ENCODE peak calls at places on chromosomes 3 and 15, in six cellular contexts. F is RWPE1, A is stomach, G is foreskin fibroblast, Z is type B pancreatic cell, D is transverse colon. L is an unnamed sample.
A peak's percentile ranks its signal among the peaks of the same experiment; 100 is the strongest.

GRCh38 chr3:29514170-29514569 is 233.3 kb downstream of the RBMS3 start:
- DNase-seq in F (no peak), G (no peak), D (no peak), A (no peak), Z (no peak), L (no peak)

GRCh38 chr3:11445883-11446282 is 173.7 kb downstream of the ATG7 start:
- DNase-seq in D (no peak), Z (no peak), A (no peak), F (no peak), G (peak; percentile 51), L (no peak)

GRCh38 chr3:139718415-139718814 is 40.6 kb upstream of the NMNAT3 start:
- DNase-seq in A (no peak), G (no peak), F (peak; percentile 19), D (peak; percentile 8), Z (no peak), L (no peak)

GRCh38 chr3:46558184-46559029 is 7.7 kb downstream of the LRRC2 start:
- DNase-seq in G (peak; percentile 90), D (peak; percentile 83), F (peak; percentile 68), A (peak; percentile 94), Z (peak; percentile 71), L (peak; percentile 89)

GRCh38 chr15:75843618-75844610 is 667 bp downstream of the UBE2Q2 start:
- DNase-seq in A (peak; percentile 52), F (peak; percentile 77), G (peak; percentile 57), D (peak; percentile 70), Z (peak; percentile 78), L (no peak)

GRCh38 chr3:130539005-130539404 is 22.0 kb downstream of the COL6A6 start:
- DNase-seq in A (peak; percentile 39), F (peak; percentile 43), D (peak; percentile 28), Z (no peak), G (peak; percentile 12), L (no peak)

GRCh38 chr15:88902846-88903245 is 7.5 kb upstream of the HAPLN3 start:
- DNase-seq in D (no peak), Z (no peak), F (no peak), A (no peak), G (no peak), L (no peak)

GRCh38 chr3:193040836-193041672 is 123.4 kb upstream of the MB21D2 start:
- DNase-seq in G (peak; percentile 26), A (no peak), F (peak; percentile 50), Z (no peak), D (no peak), L (peak; percentile 5)

GRCh38 chr15:90654233-90655124 is 62.7 kb upstream of the BLM start:
- DNase-seq in D (no peak), F (no peak), Z (no peak), A (no peak), G (no peak), L (no peak)

GRCh38 chr3:123880998-123881561 is 3.1 kb downstream of the MYLK start:
- DNase-seq in G (peak; percentile 55), D (no peak), Z (no peak), A (no peak), F (no peak), L (peak; percentile 87)

GRCh38 chr15:73403171-73403570 is 34.4 kb upstream of the HCN4 start:
- DNase-seq in D (no peak), G (no peak), F (no peak), A (no peak), Z (no peak), L (no peak)

GRCh38 chr15:77455696-77456293 is 35.1 kb downstream of the HMG20A start:
- DNase-seq in F (no peak), G (peak; percentile 86), A (no peak), Z (no peak), D (no peak), L (no peak)

GRCh38 chr15:67825880-67826716 is 789 bp downstream of the SKOR1 start:
- DNase-seq in Z (no peak), D (no peak), G (no peak), A (no peak), F (no peak), L (no peak)

GRCh38 chr3:66066963-66067617 is 28.4 kb upstream of the MAGI1 start:
- DNase-seq in D (no peak), A (no peak), F (no peak), Z (no peak), G (no peak), L (no peak)

GRCh38 chr3:137746808-137747207 is 17.3 kb upstream of the SOX14 start:
- DNase-seq in G (no peak), A (no peak), D (no peak), F (no peak), Z (no peak), L (no peak)

GRCh38 chr15:69403611-69404010 is 10.5 kb upstream of the KIF23 start:
- DNase-seq in G (peak; percentile 79), Z (no peak), A (no peak), F (no peak), D (no peak), L (no peak)

GRCh38 chr15:37004981-37005735 is 95.2 kb downstream of the MEIS2 start:
- DNase-seq in Z (no peak), G (no peak), D (no peak), A (no peak), F (no peak), L (no peak)

GRCh38 chr15:100891316-100892012 is 11.8 kb downstream of the ALDH1A3 start:
- DNase-seq in Z (no peak), A (peak; percentile 17), D (no peak), F (no peak), G (no peak), L (no peak)
- TF ChIP-seq CTCF in Z (peak; percentile 65), A (no peak), D (no peak), F (no peak), G (no peak), L (no peak)

DNA sequence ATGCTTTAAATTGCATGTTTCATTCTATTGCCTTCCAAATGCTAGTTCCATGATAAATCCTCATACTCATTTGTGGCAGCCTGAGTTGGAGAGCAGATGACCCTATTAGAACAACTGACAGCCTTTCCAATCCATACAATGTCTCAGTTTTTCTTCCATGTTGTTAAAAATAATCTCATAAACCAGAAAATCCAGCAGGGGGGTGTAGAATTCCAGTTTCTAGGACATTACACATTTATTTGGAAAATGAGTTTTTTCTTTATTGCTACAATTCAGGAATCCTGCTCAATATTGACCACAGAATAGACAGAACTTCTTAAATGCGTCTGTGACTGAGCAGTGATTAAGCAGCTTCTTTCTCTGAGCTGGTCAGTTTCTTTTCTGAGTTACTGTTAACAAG is 174.2 kb upstream of the ATP10A start:
- DNase-seq in F (no peak), G (no peak), Z (no peak), D (no peak), A (no peak), L (no peak)
- TF ChIP-seq CTCF in F (peak; percentile 11), G (no peak), Z (no peak), D (no peak), A (no peak), L (peak; percentile 9)

DNA sequence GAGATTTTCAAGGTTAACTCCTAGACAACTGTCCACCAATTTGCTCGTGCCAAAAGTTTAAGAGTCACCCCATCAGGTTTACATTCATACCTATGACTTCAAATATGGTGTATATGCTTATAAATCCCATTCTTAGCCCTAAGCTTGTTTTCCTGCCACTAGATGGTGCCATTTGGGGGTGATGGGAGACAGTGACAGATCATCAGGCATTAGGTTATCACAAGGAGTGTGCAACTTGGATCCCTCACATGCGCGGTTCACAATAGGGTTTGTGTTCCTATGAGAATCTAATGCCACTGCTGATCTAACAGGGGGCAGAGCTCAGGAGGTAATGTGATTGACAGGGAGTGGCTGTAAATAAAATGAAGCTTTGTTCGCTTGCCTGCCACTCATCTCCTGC is 182.7 kb downstream of the CNTN6 start:
- DNase-seq in A (no peak), G (no peak), D (no peak), F (no peak), Z (no peak), L (no peak)
- TF ChIP-seq CTCF in A (no peak), G (no peak), D (no peak), F (no peak), Z (peak; percentile 68), L (no peak)

DNA sequence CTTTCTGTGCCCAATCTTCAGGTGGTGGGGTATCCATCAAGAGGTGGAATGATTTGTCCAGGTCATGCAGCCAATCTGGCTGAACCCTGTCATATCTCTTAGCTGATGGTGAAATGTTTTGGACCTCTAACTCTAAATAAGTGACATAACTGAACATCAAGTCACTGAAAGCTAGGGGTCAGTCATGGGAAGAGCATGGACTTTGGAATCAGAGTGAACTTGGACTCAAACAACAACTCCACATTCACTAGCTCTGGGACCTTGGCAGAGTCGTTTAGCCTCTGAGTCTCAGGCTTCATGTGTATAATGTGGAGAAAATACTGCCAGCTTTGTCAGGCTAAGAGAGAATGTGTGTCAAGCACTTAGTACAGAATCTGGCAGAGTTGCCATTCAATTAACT is 557.8 kb upstream of the CFAP20DC start:
- DNase-seq in Z (no peak), A (no peak), F (no peak), D (no peak), G (peak; percentile 1), L (no peak)
- TF ChIP-seq CTCF in Z (no peak), A (no peak), F (no peak), D (no peak), G (peak; percentile 18), L (no peak)

DNA sequence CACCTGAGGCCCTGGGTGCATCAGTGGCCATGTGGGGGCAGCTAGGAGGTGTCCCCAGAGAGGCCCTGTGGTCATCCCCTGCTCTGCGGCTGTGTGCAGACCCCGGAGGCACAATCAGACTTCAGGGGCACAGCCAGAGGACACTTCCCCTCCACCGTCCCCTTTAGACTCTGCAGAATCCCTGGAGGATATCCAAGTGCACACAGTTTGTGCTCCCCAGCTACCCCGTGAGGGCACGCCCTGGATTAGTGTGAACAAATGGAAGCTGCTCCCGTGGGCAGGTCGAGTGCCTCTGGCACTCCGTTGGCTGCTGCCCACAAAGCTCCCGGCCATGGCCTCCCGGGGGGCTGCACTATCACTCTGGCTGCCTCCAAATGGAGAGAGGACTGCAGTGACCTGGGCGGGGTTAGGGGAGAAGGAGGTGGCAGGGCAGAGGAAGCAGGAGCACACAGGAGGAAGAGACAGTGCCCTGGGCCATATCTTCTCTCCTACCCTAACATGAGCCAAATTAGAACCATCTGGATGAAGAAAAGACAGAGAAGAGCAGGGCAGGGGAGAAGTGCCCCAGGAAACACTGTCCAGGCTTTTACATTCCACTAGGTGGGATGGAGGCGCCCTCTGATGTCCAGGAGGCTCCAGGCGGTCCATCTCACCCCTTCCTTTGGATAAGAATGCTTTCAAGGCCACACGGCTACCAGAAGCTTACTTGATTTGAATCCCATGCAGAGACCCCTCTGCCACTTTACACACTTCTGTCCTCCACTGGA is 29.5 kb upstream of the ACAD9 start:
- DNase-seq in F (peak; percentile 11), G (no peak), D (no peak), A (no peak), Z (no peak), L (no peak)
- TF ChIP-seq CTCF in F (peak; percentile 12), G (peak; percentile 32), D (no peak), A (no peak), Z (peak; percentile 16), L (no peak)

DNA sequence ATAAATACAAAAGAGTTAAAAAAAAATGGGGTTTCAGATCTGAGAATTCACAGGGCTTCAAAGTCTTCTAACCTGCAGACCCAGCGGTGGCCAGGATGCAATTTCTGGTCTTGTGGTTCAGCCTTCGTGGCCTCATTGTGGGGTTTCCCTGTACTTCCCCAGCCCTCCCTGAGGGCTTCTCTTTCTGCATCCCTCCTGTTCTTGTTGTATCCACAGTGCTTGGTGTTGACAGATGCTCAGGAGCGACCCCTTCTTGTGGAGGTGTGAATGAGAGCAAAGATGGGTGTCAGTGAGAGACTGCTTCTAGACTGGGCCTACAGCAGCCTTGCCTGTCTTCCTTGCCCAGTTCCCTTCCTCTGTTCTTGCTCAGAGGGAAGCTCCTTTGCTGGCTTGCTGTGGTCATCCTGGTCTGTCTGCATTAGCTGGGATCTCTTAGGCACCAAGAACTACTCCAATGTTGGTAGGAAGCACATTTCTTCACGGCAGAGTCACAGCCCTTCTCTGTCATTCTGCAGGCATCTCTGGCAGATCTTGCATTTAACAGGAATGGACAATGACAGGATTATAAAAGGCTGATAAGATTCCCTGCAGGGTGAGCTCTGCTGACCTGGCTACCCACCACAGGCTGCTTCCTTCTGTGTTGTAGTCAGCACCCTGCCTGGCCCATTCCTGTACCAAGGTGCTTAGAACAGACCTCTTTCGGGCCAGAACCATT is 317.8 kb upstream of the C2CD4B start:
- DNase-seq in D (no peak), Z (no peak), F (no peak), G (no peak), A (no peak), L (no peak)
- TF ChIP-seq CTCF in D (no peak), Z (peak; percentile 31), F (no peak), G (peak; percentile 21), A (no peak), L (no peak)